ENCODE peak calls at places on chromosomes 12 and 14, in nine cellular contexts. R is NCI-H1694; F is posterior cingulate gyrus; G is GM12865; C is activated CD4-positive, alpha-beta T cell treated with anti-CD3 and anti-CD28 coated beads, Interleukin-2, amount 10 ng/mL, durations not matched to agents 7 days and 5 days; B is NCI-H1092; K is stimulated activated CD4-positive, alpha-beta T cell treated with anti-CD3 and anti-CD28 coated beads, Interleukin-12 subunit alpha, Interleukin-12 subunit beta, amount 100 ng/mL, for 4 hours; Y is EH; X is hypothalamus. H is an unnamed sample.

GRCh38 chr14:100538566-100539318 is 48.5 kb downstream of the BEGAIN start:
- DNase-seq in R (no peak), F (no peak), G (no peak), C (no peak), B (no peak), K (no peak), Y (no peak), X (no peak), H (no peak)

GRCh38 chr14:102770910-102771543 is 6.2 kb upstream of the TRAF3 start:
- DNase-seq in R (no peak), F (no peak), G (no peak), C (no peak), B (no peak), K (no peak), Y (no peak), X (no peak), H (no peak)

GRCh38 chr12:107441906-107442305 is 243.7 kb upstream of the PWP1 start:
- DNase-seq in R (no peak), F (no peak), G (peak), C (no peak), B (no peak), K (no peak), Y (no peak), X (no peak), H (peak)

GRCh38 chr12:48279096-48279495 is 71.6 kb downstream of the ZNF641 start:
- DNase-seq in R (no peak), F (no peak), G (no peak), C (no peak), B (no peak), K (no peak), Y (no peak), X (no peak), H (peak)

GRCh38 chr12:29041621-29042020 is 107.5 kb upstream of the FAR2 start:
- DNase-seq in R (no peak), F (no peak), G (no peak), C (no peak), B (no peak), K (no peak), Y (peak), X (no peak), H (peak)

GRCh38 chr14:77653473-77653872 is 37.0 kb upstream of the SPTLC2 start:
- DNase-seq in R (no peak), F (no peak), G (no peak), C (no peak), B (no peak), K (no peak), Y (no peak), X (no peak), H (peak)

GRCh38 chr12:9831720-9832119 is 4.4 kb downstream of the KLRF1 start:
- DNase-seq in R (no peak), F (no peak), G (no peak), C (no peak), B (no peak), K (no peak), Y (no peak), X (no peak), H (no peak)

GRCh38 chr12:45878630-45879255 is 111.6 kb downstream of the SCAF11 start:
- DNase-seq in R (no peak), F (no peak), G (no peak), C (peak), B (no peak), K (no peak), Y (peak), X (no peak), H (peak)

GRCh38 chr14:39581474-39581873 is 149.2 kb upstream of the FBXO33 start:
- DNase-seq in R (peak), F (no peak), G (peak), C (no peak), B (no peak), K (no peak), Y (no peak), X (peak), H (no peak)

GRCh38 chr14:55964081-55964480 is 154.1 kb upstream of the PELI2 start:
- DNase-seq in R (no peak), F (no peak), G (peak), C (no peak), B (no peak), K (no peak), Y (no peak), X (no peak), H (no peak)